ENCODE peak calls at places on chromosomes 11 and 22, in nine cellular contexts. A, O, J, V, S, C, U, L and E are unnamed samples.

GRCh38 chr11:105447936-105448702 is 161.8 kb upstream of the GRIA4 start:
- DNase-seq in S (no peak), C (no peak), U (no peak), V (no peak), O (no peak), L (no peak), J (no peak), A (no peak), E (no peak)

GRCh38 chr11:106642331-106642730 is 375.9 kb downstream of the GUCY1A2 start:
- DNase-seq in V (no peak), U (no peak), S (no peak), L (no peak), A (no peak), J (no peak), C (no peak), O (no peak), E (no peak)

GRCh38 chr11:110866081-110866480 is 153.8 kb upstream of the ARHGAP20 start:
- DNase-seq in L (no peak), U (no peak), J (no peak), S (no peak), C (no peak), O (no peak), A (no peak), V (no peak), E (no peak)

GRCh38 chr11:104668797-104669463 is 229.3 kb downstream of the CASP12 start:
- DNase-seq in C (no peak), S (no peak), U (no peak), V (no peak), O (no peak), L (no peak), A (no peak), J (no peak), E (no peak)

GRCh38 chr22:23305922-23306374 is 125.6 kb downstream of the BCR start:
- DNase-seq in S (peak), C (peak), A (peak), V (no peak), U (no peak), J (no peak), O (peak), L (no peak), E (no peak)

GRCh38 chr22:26744892-26745808 is 87.8 kb downstream of the MIAT start:
- DNase-seq in L (no peak), A (no peak), O (no peak), J (no peak), U (no peak), S (no peak), C (no peak), V (no peak), E (no peak)

GRCh38 chr11:87137711-87138110 is 100.0 kb downstream of the TMEM135 start:
- DNase-seq in U (no peak), L (no peak), C (no peak), A (no peak), S (no peak), O (no peak), V (no peak), J (no peak), E (no peak)

GRCh38 chr22:30459206-30460052 is 12.4 kb downstream of the SEC14L3 start:
- DNase-seq in O (no peak), C (no peak), V (peak), L (no peak), J (no peak), U (peak), S (no peak), A (no peak), E (no peak)

GRCh38 chr11:59012106-59012941 is 73.0 kb downstream of the GLYATL1 start:
- DNase-seq in C (no peak), J (no peak), L (no peak), U (peak), V (no peak), O (no peak), A (no peak), S (no peak), E (no peak)

GRCh38 chr22:19519041-19519926 is 4.9 kb downstream of the CLDN5 start:
- DNase-seq in J (no peak), V (no peak), U (no peak), C (no peak), L (no peak), S (no peak), O (no peak), A (no peak), E (no peak)

GRCh38 chr11:62552931-62553838 is 6.6 kb upstream of the AHNAK start:
- DNase-seq in V (no peak), C (peak), S (peak), J (peak), O (peak), L (peak), U (no peak), A (peak), E (peak)

GRCh38 chr22:29912605-29913398 is 29.8 kb downstream of the MTMR3 start:
- DNase-seq in V (no peak), L (no peak), A (no peak), S (no peak), U (no peak), J (no peak), O (no peak), C (no peak), E (no peak)

GRCh38 chr11:126307706-126308105 is 3.8 kb downstream of the DCPS start:
- DNase-seq in S (no peak), C (no peak), A (no peak), V (no peak), O (no peak), L (no peak), J (no peak), U (peak), E (no peak)

GRCh38 chr11:623999-624704 is 603 bp downstream of the CDHR5 start:
- DNase-seq in S (no peak), A (no peak), O (peak), L (no peak), V (no peak), J (peak), C (no peak), U (no peak), E (peak)

GRCh38 chr11:116828632-116829524 is 829 bp upstream of the APOC3 start:
- DNase-seq in L (no peak), O (no peak), U (no peak), S (no peak), V (no peak), A (no peak), J (no peak), C (no peak), E (no peak)

GRCh38 chr11:36376888-36377758 is 81.0 kb downstream of the PRR5L start:
- DNase-seq in C (no peak), U (no peak), L (no peak), V (peak), J (peak), A (no peak), S (peak), O (no peak), E (peak)

GRCh38 chr11:45025716-45026492 is 75.2 kb upstream of the TP53I11 start:
- DNase-seq in C (peak), S (no peak), J (no peak), A (no peak), U (peak), L (peak), O (no peak), V (no peak), E (no peak)

GRCh38 chr11:4479676-4480075 is 2.8 kb upstream of the OR52K1 start:
- DNase-seq in L (no peak), V (no peak), U (no peak), J (no peak), C (no peak), O (no peak), S (no peak), A (no peak), E (no peak)

GRCh38 chr22:27331526-27332281 is 469.9 kb downstream of the MN1 start:
- DNase-seq in C (no peak), V (no peak), S (peak), O (peak), L (no peak), J (peak), A (peak), U (no peak), E (no peak)

GRCh38 chr11:105553015-105553414 is 56.9 kb upstream of the GRIA4 start:
- DNase-seq in L (no peak), A (no peak), O (no peak), U (no peak), S (no peak), V (no peak), C (no peak), J (no peak), E (no peak)

GRCh38 chr11:126968915-126969314 is 31.7 kb downstream of the KIRREL3 start:
- DNase-seq in U (no peak), J (no peak), O (no peak), A (no peak), V (no peak), S (no peak), C (no peak), L (no peak), E (no peak)

GRCh38 chr22:21984793-21985192 is 2.2 kb upstream of the TOP3B start:
- DNase-seq in J (no peak), U (peak), L (no peak), S (no peak), V (peak), A (no peak), C (no peak), O (no peak), E (no peak)

GRCh38 chr11:48077251-48077650 is 96.9 kb downstream of the PTPRJ start:
- DNase-seq in C (no peak), O (no peak), J (no peak), A (no peak), U (no peak), S (no peak), L (no peak), V (no peak), E (no peak)

DNA sequence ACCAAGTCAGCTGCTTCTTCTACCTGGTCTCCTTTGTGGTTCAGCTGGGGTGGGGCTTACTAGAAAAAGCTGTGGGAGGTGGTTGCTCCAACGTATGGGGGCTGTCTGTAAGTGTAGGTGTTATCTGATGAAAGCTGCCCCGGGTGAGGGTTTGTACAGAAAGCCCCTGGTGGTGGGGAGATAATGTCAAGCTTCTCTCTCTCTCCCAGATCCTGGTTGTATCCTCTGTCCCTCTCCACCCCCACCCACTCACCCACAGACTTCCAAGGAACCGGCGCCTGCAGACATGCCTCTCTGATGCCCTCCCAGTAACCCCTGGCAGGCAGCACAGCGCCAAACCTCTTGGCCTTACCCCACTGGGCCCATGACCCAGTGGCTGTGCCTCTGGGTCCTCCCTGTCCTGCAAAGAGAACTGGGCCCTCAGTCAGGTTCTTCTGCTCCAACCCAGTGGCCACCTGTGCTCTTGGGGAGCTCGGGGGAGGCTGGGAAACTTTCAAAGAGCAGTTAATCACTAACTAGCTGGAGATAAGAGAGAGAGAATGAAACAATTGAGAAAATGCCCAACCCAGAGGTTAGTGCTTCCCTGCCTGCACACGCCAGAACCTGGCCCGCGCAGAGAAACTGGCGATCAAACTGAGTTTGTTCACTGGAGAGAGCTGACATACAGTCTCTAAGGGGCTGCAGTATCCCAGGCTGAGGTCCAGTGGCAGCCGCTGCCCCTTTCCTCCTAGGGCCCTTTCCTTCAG is 20.4 kb upstream of the EHF start:
- DNase-seq in U (no peak), J (peak), O (no peak), V (no peak), L (no peak), A (no peak), C (no peak), S (peak), E (peak)
- H3K27ac ChIP-seq in U (no peak), J (peak), O (no peak), V (no peak), L (no peak), A (no peak), C (no peak), S (peak), E (peak)

DNA sequence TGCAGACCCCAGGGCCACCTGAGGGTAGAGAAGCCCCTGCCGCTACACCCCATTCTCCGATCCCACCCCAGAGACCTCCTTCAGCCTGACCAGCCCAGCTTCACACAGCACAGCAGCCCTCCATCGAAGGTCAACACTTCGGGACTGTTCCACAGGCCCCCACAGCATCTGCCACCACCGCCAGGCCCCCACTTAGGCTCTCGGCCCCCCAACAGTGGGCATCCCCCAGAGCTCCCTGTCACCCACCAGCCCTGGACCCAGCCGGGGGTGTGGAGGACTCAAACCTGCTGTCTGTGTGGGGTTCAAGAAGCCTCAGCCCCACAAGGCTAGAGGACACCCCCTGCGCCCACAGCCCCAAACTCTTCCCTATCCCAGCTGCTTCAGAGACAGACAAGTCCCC is 6.2 kb downstream of the SBF1 start:
- DNase-seq in J (no peak), S (no peak), O (no peak), A (no peak), L (no peak), U (no peak), C (no peak), V (no peak), E (no peak)
- H3K4me3 ChIP-seq in J (no peak), S (no peak), O (no peak), A (no peak), L (peak), U (peak), C (no peak), V (no peak), E (no peak)

GRCh38 chr11:73221996-73222395 is 3.9 kb downstream of the P2RY2 start:
- DNase-seq in L (no peak), J (no peak), V (no peak), U (no peak), S (peak), A (no peak), C (no peak), O (no peak), E (no peak)

GRCh38 chr11:73225001-73225686 is 7.1 kb downstream of the P2RY2 start:
- DNase-seq in C (no peak), S (peak), O (no peak), J (no peak), L (no peak), U (no peak), V (no peak), A (no peak), E (no peak)

GRCh38 chr11:73225851-73226250 is 7.8 kb downstream of the P2RY2 start:
- DNase-seq in C (no peak), V (no peak), A (no peak), J (no peak), L (no peak), S (peak), O (no peak), U (no peak), E (no peak)

GRCh38 chr11:73226297-73227006 is 8.4 kb downstream of the P2RY2 start:
- DNase-seq in V (no peak), O (peak), S (peak), L (no peak), C (no peak), J (no peak), U (no peak), A (no peak), E (no peak)

DNA sequence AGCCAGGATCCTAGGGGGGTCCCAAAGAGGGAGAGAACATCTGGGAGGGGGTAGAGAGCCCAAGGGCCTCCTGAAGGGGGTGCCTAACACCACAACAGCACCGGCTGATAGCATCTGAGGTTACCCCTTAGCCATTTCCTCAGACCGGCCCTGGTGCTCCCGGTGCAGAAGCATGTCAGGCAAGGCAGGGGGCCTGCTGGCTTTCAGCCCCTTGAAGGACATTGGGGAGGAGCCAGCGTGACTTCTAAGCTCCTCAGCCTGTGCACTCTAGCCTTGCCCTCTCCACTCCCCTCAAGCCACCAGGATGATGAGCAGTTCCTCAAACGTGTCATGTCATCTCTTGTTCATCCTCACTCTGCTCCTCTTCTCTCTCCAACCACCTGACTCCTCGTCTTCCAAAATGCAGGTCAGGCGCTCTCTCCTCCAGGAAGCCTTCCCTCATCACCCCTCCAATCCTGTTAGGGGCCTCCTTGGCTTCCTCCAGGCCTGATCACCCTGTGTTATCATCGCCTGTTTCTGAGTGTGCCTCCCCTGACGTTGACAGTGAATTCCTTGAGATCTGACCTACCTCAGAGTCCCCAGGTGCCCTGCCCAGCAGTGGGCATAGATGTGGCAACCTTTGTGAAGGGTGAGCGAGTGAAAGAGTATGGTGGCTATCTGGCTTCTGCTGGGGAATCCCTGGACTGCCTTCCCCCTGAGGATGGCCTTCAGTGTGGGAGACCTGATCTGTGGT is 6.1 kb downstream of the P2RY2 start:
- DNase-seq in J (no peak), V (no peak), L (no peak), A (no peak), S (peak), U (no peak), O (no peak), C (no peak), E (no peak)
- H3K27ac ChIP-seq in J (no peak), V (no peak), L (no peak), A (no peak), S (peak), U (no peak), O (no peak), C (no peak), E (no peak)

GRCh38 chr11:71453911-71454304 is 905 bp downstream of the NADSYN1 start:
- DNase-seq in L (no peak), J (no peak), A (no peak), V (no peak), O (no peak), U (no peak), C (no peak), S (no peak), E (no peak)

GRCh38 chr11:71452354-71453020 is 516 bp upstream of the NADSYN1 start:
- DNase-seq in C (peak), V (no peak), U (peak), L (peak), O (no peak), J (no peak), A (no peak), S (no peak), E (peak)

GRCh38 chr11:71453021-71453910 is at the start of gene NADSYN1:
- DNase-seq in L (peak), O (peak), A (peak), J (peak), S (peak), U (peak), C (peak), V (peak), E (peak)

GRCh38 chr11:71450507-71450906 is 2.3 kb upstream of the DHCR7 start:
- DNase-seq in O (no peak), U (no peak), S (no peak), J (no peak), A (no peak), L (no peak), V (no peak), C (no peak), E (no peak)

GRCh38 chr11:71451596-71452353 is 1.2 kb upstream of the NADSYN1 start:
- DNase-seq in C (no peak), J (no peak), U (peak), A (no peak), V (no peak), L (no peak), O (no peak), S (no peak), E (peak)
- H3K4me3 ChIP-seq in C (peak), J (no peak), U (peak), A (peak), V (peak), L (peak), O (peak), S (peak), E (peak)